ENCODE peak calls at places on chromosomes 6 and 20, in ten cellular contexts. One of them, this sample, is unnamed.
A peak's percentile ranks its signal among the peaks of the same experiment; 100 is the strongest.

GRCh38 chr6:161233986-161234620 is 39.8 kb downstream of the AGPAT4 start:
- DNase-seq in GM12865: no peak
- DNase-seq in M059J: peak; percentile 96
- DNase-seq in psoas muscle: peak; percentile 83
- DNase-seq in CD8-positive, alpha-beta memory T cell: no peak
- DNase-seq in DMS153: no peak
- DNase-seq in SW480: no peak
- DNase-seq in stimulated activated CD4-positive, alpha-beta T cell treated with anti-CD3 and anti-CD28 coated beads, TNF-alpha, amount 100 ng/mL, for 4 hours: no peak
- DNase-seq in HCT116: peak; percentile 13
- DNase-seq in activated T-cell treated with anti-CD3 and anti-CD28 coated beads for 1 hour: no peak
- DNase-seq in this sample: peak; percentile 63

GRCh38 chr20:4973330-4974097 is 27.8 kb downstream of the SLC23A2 start:
- DNase-seq in GM12865: peak; percentile 96
- DNase-seq in M059J: no peak
- DNase-seq in psoas muscle: peak; percentile 51
- DNase-seq in CD8-positive, alpha-beta memory T cell: no peak
- DNase-seq in DMS153: no peak
- DNase-seq in SW480: peak; percentile 92
- DNase-seq in stimulated activated CD4-positive, alpha-beta T cell treated with anti-CD3 and anti-CD28 coated beads, TNF-alpha, amount 100 ng/mL, for 4 hours: no peak
- DNase-seq in HCT116: no peak
- DNase-seq in activated T-cell treated with anti-CD3 and anti-CD28 coated beads for 1 hour: no peak
- DNase-seq in this sample: no peak

GRCh38 chr20:37342231-37343177 is 3.4 kb upstream of the SRC start:
- DNase-seq in GM12865: peak; percentile 65
- DNase-seq in M059J: peak; percentile 47
- DNase-seq in psoas muscle: no peak
- DNase-seq in CD8-positive, alpha-beta memory T cell: no peak
- DNase-seq in DMS153: no peak
- DNase-seq in SW480: no peak
- DNase-seq in stimulated activated CD4-positive, alpha-beta T cell treated with anti-CD3 and anti-CD28 coated beads, TNF-alpha, amount 100 ng/mL, for 4 hours: no peak
- DNase-seq in HCT116: no peak
- DNase-seq in activated T-cell treated with anti-CD3 and anti-CD28 coated beads for 1 hour: no peak
- DNase-seq in this sample: no peak

GRCh38 chr20:40897177-40897700 is 131.4 kb upstream of the TOP1 start:
- DNase-seq in GM12865: no peak
- DNase-seq in M059J: no peak
- DNase-seq in psoas muscle: no peak
- DNase-seq in CD8-positive, alpha-beta memory T cell: no peak
- DNase-seq in DMS153: no peak
- DNase-seq in SW480: no peak
- DNase-seq in stimulated activated CD4-positive, alpha-beta T cell treated with anti-CD3 and anti-CD28 coated beads, TNF-alpha, amount 100 ng/mL, for 4 hours: no peak
- DNase-seq in HCT116: no peak
- DNase-seq in activated T-cell treated with anti-CD3 and anti-CD28 coated beads for 1 hour: no peak
- DNase-seq in this sample: no peak

GRCh38 chr6:29967379-29968010 is 25.2 kb downstream of the HLA-A start:
- DNase-seq in GM12865: no peak
- DNase-seq in M059J: peak; percentile 62
- DNase-seq in psoas muscle: no peak
- DNase-seq in CD8-positive, alpha-beta memory T cell: no peak
- DNase-seq in DMS153: peak; percentile 52
- DNase-seq in SW480: peak; percentile 44
- DNase-seq in stimulated activated CD4-positive, alpha-beta T cell treated with anti-CD3 and anti-CD28 coated beads, TNF-alpha, amount 100 ng/mL, for 4 hours: no peak
- DNase-seq in HCT116: peak; percentile 60
- DNase-seq in activated T-cell treated with anti-CD3 and anti-CD28 coated beads for 1 hour: no peak
- DNase-seq in this sample: no peak

GRCh38 chr6:77015350-77015749 is 447.9 kb downstream of the HTR1B start:
- DNase-seq in GM12865: no peak
- DNase-seq in M059J: peak; percentile 53
- DNase-seq in psoas muscle: no peak
- DNase-seq in CD8-positive, alpha-beta memory T cell: no peak
- DNase-seq in DMS153: no peak
- DNase-seq in SW480: no peak
- DNase-seq in stimulated activated CD4-positive, alpha-beta T cell treated with anti-CD3 and anti-CD28 coated beads, TNF-alpha, amount 100 ng/mL, for 4 hours: no peak
- DNase-seq in HCT116: no peak
- DNase-seq in activated T-cell treated with anti-CD3 and anti-CD28 coated beads for 1 hour: no peak
- DNase-seq in this sample: no peak

GRCh38 chr6:107713214-107713962 is 110.7 kb downstream of the SCML4 start:
- DNase-seq in GM12865: peak; percentile 16
- DNase-seq in M059J: no peak
- DNase-seq in psoas muscle: no peak
- DNase-seq in CD8-positive, alpha-beta memory T cell: no peak
- DNase-seq in DMS153: no peak
- DNase-seq in SW480: no peak
- DNase-seq in stimulated activated CD4-positive, alpha-beta T cell treated with anti-CD3 and anti-CD28 coated beads, TNF-alpha, amount 100 ng/mL, for 4 hours: no peak
- DNase-seq in HCT116: no peak
- DNase-seq in activated T-cell treated with anti-CD3 and anti-CD28 coated beads for 1 hour: no peak
- DNase-seq in this sample: no peak

GRCh38 chr20:62416651-62417637 is 9.9 kb upstream of the CABLES2 start:
- DNase-seq in GM12865: no peak
- DNase-seq in M059J: no peak
- DNase-seq in psoas muscle: no peak
- DNase-seq in CD8-positive, alpha-beta memory T cell: no peak
- DNase-seq in DMS153: no peak
- DNase-seq in SW480: no peak
- DNase-seq in stimulated activated CD4-positive, alpha-beta T cell treated with anti-CD3 and anti-CD28 coated beads, TNF-alpha, amount 100 ng/mL, for 4 hours: no peak
- DNase-seq in HCT116: no peak
- DNase-seq in activated T-cell treated with anti-CD3 and anti-CD28 coated beads for 1 hour: no peak
- DNase-seq in this sample: no peak

GRCh38 chr6:29509711-29510110 is 22.0 kb upstream of the MAS1L start:
- DNase-seq in GM12865: no peak
- DNase-seq in M059J: no peak
- DNase-seq in psoas muscle: no peak
- DNase-seq in CD8-positive, alpha-beta memory T cell: no peak
- DNase-seq in DMS153: no peak
- DNase-seq in SW480: no peak
- DNase-seq in stimulated activated CD4-positive, alpha-beta T cell treated with anti-CD3 and anti-CD28 coated beads, TNF-alpha, amount 100 ng/mL, for 4 hours: no peak
- DNase-seq in HCT116: no peak
- DNase-seq in activated T-cell treated with anti-CD3 and anti-CD28 coated beads for 1 hour: no peak
- DNase-seq in this sample: no peak

GRCh38 chr20:23568320-23569011 is at the start of gene CST9L:
- DNase-seq in GM12865: no peak
- DNase-seq in M059J: no peak
- DNase-seq in psoas muscle: no peak
- DNase-seq in CD8-positive, alpha-beta memory T cell: no peak
- DNase-seq in DMS153: no peak
- DNase-seq in SW480: no peak
- DNase-seq in stimulated activated CD4-positive, alpha-beta T cell treated with anti-CD3 and anti-CD28 coated beads, TNF-alpha, amount 100 ng/mL, for 4 hours: no peak
- DNase-seq in HCT116: no peak
- DNase-seq in activated T-cell treated with anti-CD3 and anti-CD28 coated beads for 1 hour: no peak
- DNase-seq in this sample: no peak

GRCh38 chr6:31663087-31663960 is 1.5 kb downstream of the GPANK1 start:
- DNase-seq in GM12865: no peak
- DNase-seq in M059J: no peak
- DNase-seq in psoas muscle: no peak
- DNase-seq in CD8-positive, alpha-beta memory T cell: no peak
- DNase-seq in DMS153: no peak
- DNase-seq in SW480: no peak
- DNase-seq in stimulated activated CD4-positive, alpha-beta T cell treated with anti-CD3 and anti-CD28 coated beads, TNF-alpha, amount 100 ng/mL, for 4 hours: no peak
- DNase-seq in HCT116: no peak
- DNase-seq in activated T-cell treated with anti-CD3 and anti-CD28 coated beads for 1 hour: no peak
- DNase-seq in this sample: no peak

GRCh38 chr6:35071347-35071994 is 69.7 kb downstream of the TCP11 start:
- DNase-seq in GM12865: no peak
- DNase-seq in M059J: no peak
- DNase-seq in psoas muscle: peak; percentile 14
- DNase-seq in CD8-positive, alpha-beta memory T cell: no peak
- DNase-seq in DMS153: no peak
- DNase-seq in SW480: no peak
- DNase-seq in stimulated activated CD4-positive, alpha-beta T cell treated with anti-CD3 and anti-CD28 coated beads, TNF-alpha, amount 100 ng/mL, for 4 hours: no peak
- DNase-seq in HCT116: no peak
- DNase-seq in activated T-cell treated with anti-CD3 and anti-CD28 coated beads for 1 hour: no peak
- DNase-seq in this sample: no peak

GRCh38 chr20:63850689-63851547 is 10.4 kb upstream of the ABHD16B start:
- DNase-seq in GM12865: peak; percentile 94
- DNase-seq in M059J: no peak
- DNase-seq in psoas muscle: no peak
- DNase-seq in CD8-positive, alpha-beta memory T cell: no peak
- DNase-seq in DMS153: no peak
- DNase-seq in SW480: no peak
- DNase-seq in stimulated activated CD4-positive, alpha-beta T cell treated with anti-CD3 and anti-CD28 coated beads, TNF-alpha, amount 100 ng/mL, for 4 hours: no peak
- DNase-seq in HCT116: no peak
- DNase-seq in activated T-cell treated with anti-CD3 and anti-CD28 coated beads for 1 hour: no peak
- DNase-seq in this sample: no peak

GRCh38 chr6:149176971-149177667 is 140.4 kb upstream of the TAB2 start:
- DNase-seq in GM12865: peak; percentile 6
- DNase-seq in M059J: no peak
- DNase-seq in psoas muscle: no peak
- DNase-seq in CD8-positive, alpha-beta memory T cell: no peak
- DNase-seq in DMS153: peak; percentile 79
- DNase-seq in SW480: no peak
- DNase-seq in stimulated activated CD4-positive, alpha-beta T cell treated with anti-CD3 and anti-CD28 coated beads, TNF-alpha, amount 100 ng/mL, for 4 hours: no peak
- DNase-seq in HCT116: no peak
- DNase-seq in activated T-cell treated with anti-CD3 and anti-CD28 coated beads for 1 hour: no peak
- DNase-seq in this sample: no peak

GRCh38 chr20:25050501-25051350 is 7.2 kb downstream of the ACSS1 start:
- DNase-seq in GM12865: no peak
- DNase-seq in M059J: no peak
- DNase-seq in psoas muscle: peak; percentile 47
- DNase-seq in CD8-positive, alpha-beta memory T cell: peak; percentile 39
- DNase-seq in DMS153: no peak
- DNase-seq in SW480: no peak
- DNase-seq in stimulated activated CD4-positive, alpha-beta T cell treated with anti-CD3 and anti-CD28 coated beads, TNF-alpha, amount 100 ng/mL, for 4 hours: no peak
- DNase-seq in HCT116: no peak
- DNase-seq in activated T-cell treated with anti-CD3 and anti-CD28 coated beads for 1 hour: no peak
- DNase-seq in this sample: no peak

GRCh38 chr6:39665871-39666270 is 59.3 kb downstream of the KIF6 start:
- DNase-seq in GM12865: no peak
- DNase-seq in M059J: peak; percentile 9
- DNase-seq in psoas muscle: no peak
- DNase-seq in CD8-positive, alpha-beta memory T cell: no peak
- DNase-seq in DMS153: no peak
- DNase-seq in SW480: no peak
- DNase-seq in stimulated activated CD4-positive, alpha-beta T cell treated with anti-CD3 and anti-CD28 coated beads, TNF-alpha, amount 100 ng/mL, for 4 hours: no peak
- DNase-seq in HCT116: no peak
- DNase-seq in activated T-cell treated with anti-CD3 and anti-CD28 coated beads for 1 hour: no peak
- DNase-seq in this sample: no peak

GRCh38 chr6:122735618-122736017 is 43.9 kb upstream of the FABP7 start:
- DNase-seq in GM12865: no peak
- DNase-seq in M059J: no peak
- DNase-seq in psoas muscle: no peak
- DNase-seq in CD8-positive, alpha-beta memory T cell: no peak
- DNase-seq in DMS153: peak; percentile 68
- DNase-seq in SW480: no peak
- DNase-seq in stimulated activated CD4-positive, alpha-beta T cell treated with anti-CD3 and anti-CD28 coated beads, TNF-alpha, amount 100 ng/mL, for 4 hours: no peak
- DNase-seq in HCT116: no peak
- DNase-seq in activated T-cell treated with anti-CD3 and anti-CD28 coated beads for 1 hour: no peak
- DNase-seq in this sample: no peak

GRCh38 chr20:37226889-37227288 is 34.7 kb downstream of the GHRH start:
- DNase-seq in GM12865: no peak
- DNase-seq in M059J: no peak
- DNase-seq in psoas muscle: peak; percentile 76
- DNase-seq in CD8-positive, alpha-beta memory T cell: no peak
- DNase-seq in DMS153: no peak
- DNase-seq in SW480: no peak
- DNase-seq in stimulated activated CD4-positive, alpha-beta T cell treated with anti-CD3 and anti-CD28 coated beads, TNF-alpha, amount 100 ng/mL, for 4 hours: no peak
- DNase-seq in HCT116: no peak
- DNase-seq in activated T-cell treated with anti-CD3 and anti-CD28 coated beads for 1 hour: no peak
- DNase-seq in this sample: no peak

GRCh38 chr6:12313992-12314589 is 23.9 kb downstream of the EDN1 start:
- DNase-seq in GM12865: no peak
- DNase-seq in M059J: peak; percentile 90
- DNase-seq in psoas muscle: no peak
- DNase-seq in CD8-positive, alpha-beta memory T cell: no peak
- DNase-seq in DMS153: no peak
- DNase-seq in SW480: peak; percentile 18
- DNase-seq in stimulated activated CD4-positive, alpha-beta T cell treated with anti-CD3 and anti-CD28 coated beads, TNF-alpha, amount 100 ng/mL, for 4 hours: no peak
- DNase-seq in HCT116: peak; percentile 59
- DNase-seq in activated T-cell treated with anti-CD3 and anti-CD28 coated beads for 1 hour: no peak
- DNase-seq in this sample: no peak

GRCh38 chr6:132131777-132132176 is 180.6 kb upstream of the CCN2 start:
- DNase-seq in GM12865: peak; percentile 5
- DNase-seq in M059J: peak; percentile 100
- DNase-seq in psoas muscle: peak; percentile 32
- DNase-seq in CD8-positive, alpha-beta memory T cell: no peak
- DNase-seq in DMS153: peak; percentile 94
- DNase-seq in SW480: peak; percentile 55
- DNase-seq in stimulated activated CD4-positive, alpha-beta T cell treated with anti-CD3 and anti-CD28 coated beads, TNF-alpha, amount 100 ng/mL, for 4 hours: no peak
- DNase-seq in HCT116: peak; percentile 8
- DNase-seq in activated T-cell treated with anti-CD3 and anti-CD28 coated beads for 1 hour: no peak
- DNase-seq in this sample: peak; percentile 95

GRCh38 chr6:37483917-37484785 is 15.5 kb downstream of the CCDC167 start:
- DNase-seq in GM12865: peak; percentile 71
- DNase-seq in M059J: peak; percentile 52
- DNase-seq in psoas muscle: peak; percentile 81
- DNase-seq in CD8-positive, alpha-beta memory T cell: peak; percentile 85
- DNase-seq in DMS153: no peak
- DNase-seq in SW480: no peak
- DNase-seq in stimulated activated CD4-positive, alpha-beta T cell treated with anti-CD3 and anti-CD28 coated beads, TNF-alpha, amount 100 ng/mL, for 4 hours: peak; percentile 49
- DNase-seq in HCT116: no peak
- DNase-seq in activated T-cell treated with anti-CD3 and anti-CD28 coated beads for 1 hour: peak; percentile 72
- DNase-seq in this sample: no peak

GRCh38 chr6:90135672-90136071 is 161.0 kb downstream of the BACH2 start:
- DNase-seq in GM12865: no peak
- DNase-seq in M059J: peak; percentile 56
- DNase-seq in psoas muscle: no peak
- DNase-seq in CD8-positive, alpha-beta memory T cell: no peak
- DNase-seq in DMS153: no peak
- DNase-seq in SW480: no peak
- DNase-seq in stimulated activated CD4-positive, alpha-beta T cell treated with anti-CD3 and anti-CD28 coated beads, TNF-alpha, amount 100 ng/mL, for 4 hours: no peak
- DNase-seq in HCT116: no peak
- DNase-seq in activated T-cell treated with anti-CD3 and anti-CD28 coated beads for 1 hour: no peak
- DNase-seq in this sample: peak; percentile 63

GRCh38 chr6:21742238-21742660 is 148.7 kb downstream of the SOX4 start:
- DNase-seq in GM12865: no peak
- DNase-seq in M059J: peak; percentile 96
- DNase-seq in psoas muscle: no peak
- DNase-seq in CD8-positive, alpha-beta memory T cell: no peak
- DNase-seq in DMS153: no peak
- DNase-seq in SW480: no peak
- DNase-seq in stimulated activated CD4-positive, alpha-beta T cell treated with anti-CD3 and anti-CD28 coated beads, TNF-alpha, amount 100 ng/mL, for 4 hours: no peak
- DNase-seq in HCT116: peak; percentile 75
- DNase-seq in activated T-cell treated with anti-CD3 and anti-CD28 coated beads for 1 hour: no peak
- DNase-seq in this sample: peak; percentile 78

GRCh38 chr20:4045741-4046140 is 30.4 kb upstream of the RNF24 start:
- DNase-seq in GM12865: no peak
- DNase-seq in M059J: peak; percentile 93
- DNase-seq in psoas muscle: no peak
- DNase-seq in CD8-positive, alpha-beta memory T cell: no peak
- DNase-seq in DMS153: no peak
- DNase-seq in SW480: peak; percentile 69
- DNase-seq in stimulated activated CD4-positive, alpha-beta T cell treated with anti-CD3 and anti-CD28 coated beads, TNF-alpha, amount 100 ng/mL, for 4 hours: no peak
- DNase-seq in HCT116: no peak
- DNase-seq in activated T-cell treated with anti-CD3 and anti-CD28 coated beads for 1 hour: no peak
- DNase-seq in this sample: no peak

GRCh38 chr20:21430031-21430430 is 32.7 kb upstream of the NKX2-4 start:
- DNase-seq in GM12865: no peak
- DNase-seq in M059J: peak; percentile 32
- DNase-seq in psoas muscle: no peak
- DNase-seq in CD8-positive, alpha-beta memory T cell: no peak
- DNase-seq in DMS153: no peak
- DNase-seq in SW480: no peak
- DNase-seq in stimulated activated CD4-positive, alpha-beta T cell treated with anti-CD3 and anti-CD28 coated beads, TNF-alpha, amount 100 ng/mL, for 4 hours: no peak
- DNase-seq in HCT116: no peak
- DNase-seq in activated T-cell treated with anti-CD3 and anti-CD28 coated beads for 1 hour: no peak
- DNase-seq in this sample: no peak

GRCh38 chr20:47334022-47334551 is 22.4 kb downstream of the ZMYND8 start:
- DNase-seq in GM12865: no peak
- DNase-seq in M059J: peak; percentile 99
- DNase-seq in psoas muscle: peak; percentile 58
- DNase-seq in CD8-positive, alpha-beta memory T cell: no peak
- DNase-seq in DMS153: peak; percentile 23
- DNase-seq in SW480: peak; percentile 96
- DNase-seq in stimulated activated CD4-positive, alpha-beta T cell treated with anti-CD3 and anti-CD28 coated beads, TNF-alpha, amount 100 ng/mL, for 4 hours: no peak
- DNase-seq in HCT116: no peak
- DNase-seq in activated T-cell treated with anti-CD3 and anti-CD28 coated beads for 1 hour: no peak
- DNase-seq in this sample: peak; percentile 96

GRCh38 chr6:3431994-3432393 is 24.9 kb downstream of the SLC22A23 start:
- DNase-seq in GM12865: no peak
- DNase-seq in M059J: no peak
- DNase-seq in psoas muscle: no peak
- DNase-seq in CD8-positive, alpha-beta memory T cell: no peak
- DNase-seq in DMS153: no peak
- DNase-seq in SW480: no peak
- DNase-seq in stimulated activated CD4-positive, alpha-beta T cell treated with anti-CD3 and anti-CD28 coated beads, TNF-alpha, amount 100 ng/mL, for 4 hours: no peak
- DNase-seq in HCT116: no peak
- DNase-seq in activated T-cell treated with anti-CD3 and anti-CD28 coated beads for 1 hour: no peak
- DNase-seq in this sample: no peak

GRCh38 chr6:129683606-129684322 is 26.2 kb downstream of the ARHGAP18 start:
- DNase-seq in GM12865: peak; percentile 93
- DNase-seq in M059J: peak; percentile 99
- DNase-seq in psoas muscle: peak; percentile 84
- DNase-seq in CD8-positive, alpha-beta memory T cell: peak; percentile 77
- DNase-seq in DMS153: peak; percentile 30
- DNase-seq in SW480: peak; percentile 77
- DNase-seq in stimulated activated CD4-positive, alpha-beta T cell treated with anti-CD3 and anti-CD28 coated beads, TNF-alpha, amount 100 ng/mL, for 4 hours: peak; percentile 56
- DNase-seq in HCT116: peak; percentile 87
- DNase-seq in activated T-cell treated with anti-CD3 and anti-CD28 coated beads for 1 hour: peak; percentile 46
- DNase-seq in this sample: peak; percentile 99